ENCODE peak calls at places on chromosomes 1 and 21, in four cellular contexts. One of them, this sample, is unnamed. For H3K27me3, the result is how much of the 10 kb centered on the place peaks cover.

GRCh38 chr21:41717573-41718330 is 49.1 kb downstream of the RIPK4 start:
- DNase-seq in cardiac muscle cell: no peak
- DNase-seq in HCT116: no peak
- DNase-seq in K562: no peak
- DNase-seq in this sample: no peak

GRCh38 chr1:97783762-97784161 is 137.1 kb downstream of the DPYD start:
- DNase-seq in cardiac muscle cell: no peak
- DNase-seq in HCT116: no peak
- DNase-seq in K562: no peak
- DNase-seq in this sample: no peak

GRCh38 chr1:112518186-112518585 is 9.4 kb downstream of the WNT2B start:
- DNase-seq in K562: no peak
- DNase-seq in cardiac muscle cell: no peak
- DNase-seq in HCT116: no peak
- DNase-seq in this sample: no peak

GRCh38 chr1:48061162-48062136 is 64.3 kb upstream of the TRABD2B start:
- DNase-seq in cardiac muscle cell: peak
- DNase-seq in K562: peak
- DNase-seq in HCT116: peak
- DNase-seq in this sample: no peak

GRCh38 chr1:169250022-169250421 is 117.6 kb downstream of the NME7 start:
- DNase-seq in K562: no peak
- DNase-seq in HCT116: no peak
- DNase-seq in cardiac muscle cell: no peak
- DNase-seq in this sample: no peak

GRCh38 chr1:117466761-117467160 is 99.5 kb downstream of the MAN1A2 start:
- DNase-seq in cardiac muscle cell: no peak
- DNase-seq in HCT116: no peak
- DNase-seq in K562: no peak
- DNase-seq in this sample: no peak

GRCh38 chr1:182786223-182787001 is 3.2 kb upstream of the NPL start:
- DNase-seq in K562: peak
- DNase-seq in HCT116: peak
- DNase-seq in cardiac muscle cell: peak
- DNase-seq in this sample: no peak

GRCh38 chr1:94237291-94238226 is at the start of gene ARHGAP29:
- DNase-seq in cardiac muscle cell: peak
- DNase-seq in K562: peak
- DNase-seq in HCT116: peak
- DNase-seq in this sample: peak

GRCh38 chr1:7199077-7199779 is 414.0 kb downstream of the CAMTA1 start:
- DNase-seq in cardiac muscle cell: no peak
- DNase-seq in K562: no peak
- DNase-seq in HCT116: no peak
- DNase-seq in this sample: no peak

GRCh38 chr1:245155186-245156040 is 628 bp downstream of the KIF26B start:
- DNase-seq in HCT116: no peak
- DNase-seq in K562: peak
- DNase-seq in cardiac muscle cell: peak
- DNase-seq in this sample: no peak

GRCh38 chr1:74286414-74286813 is 51.2 kb downstream of the TNNI3K start:
- DNase-seq in cardiac muscle cell: no peak
- DNase-seq in HCT116: no peak
- DNase-seq in K562: no peak
- DNase-seq in this sample: no peak

GRCh38 chr21:31187499-31187898 is 149.2 kb upstream of the KRTAP19-8 start:
- DNase-seq in cardiac muscle cell: no peak
- DNase-seq in K562: no peak
- DNase-seq in HCT116: no peak
- DNase-seq in this sample: no peak

GRCh38 chr1:37238376-37239224 is 204.3 kb upstream of the GRIK3 start:
- DNase-seq in K562: no peak
- DNase-seq in cardiac muscle cell: no peak
- DNase-seq in HCT116: no peak
- DNase-seq in this sample: no peak

GRCh38 chr1:111989531-111990025 is at the start of gene KCND3:
- DNase-seq in cardiac muscle cell: peak
- DNase-seq in K562: peak
- DNase-seq in HCT116: no peak
- DNase-seq in this sample: no peak

GRCh38 chr21:16181024-16181423 is 451.2 kb downstream of the USP25 start:
- DNase-seq in HCT116: no peak
- DNase-seq in K562: no peak
- DNase-seq in cardiac muscle cell: no peak
- DNase-seq in this sample: no peak

GRCh38 chr1:8274396-8274795 is 43.5 kb upstream of the SLC45A1 start:
- DNase-seq in HCT116: no peak
- DNase-seq in K562: no peak
- DNase-seq in cardiac muscle cell: no peak
- DNase-seq in this sample: no peak

GRCh38 chr1:174075245-174075692 is 53.1 kb upstream of the RC3H1 start:
- DNase-seq in HCT116: no peak
- DNase-seq in K562: no peak
- DNase-seq in cardiac muscle cell: no peak
- DNase-seq in this sample: no peak

GRCh38 chr1:33429846-33430750 is 797 bp downstream of the PHC2 start:
- DNase-seq in K562: no peak
- DNase-seq in HCT116: no peak
- DNase-seq in cardiac muscle cell: peak
- DNase-seq in this sample: no peak

GRCh38 chr1:113930499-113931161 is 1.5 kb downstream of the HIPK1 start:
- DNase-seq in K562: peak
- DNase-seq in HCT116: no peak
- DNase-seq in cardiac muscle cell: peak
- DNase-seq in this sample: no peak

GRCh38 chr1:244012232-244012631 is 38.9 kb upstream of the ZBTB18 start:
- DNase-seq in K562: no peak
- DNase-seq in cardiac muscle cell: no peak
- DNase-seq in HCT116: no peak
- DNase-seq in this sample: no peak

GRCh38 chr1:229199261-229199850 is 71.6 kb upstream of the RAB4A start:
- DNase-seq in K562: no peak
- DNase-seq in HCT116: no peak
- DNase-seq in cardiac muscle cell: no peak
- DNase-seq in this sample: no peak

GRCh38 chr1:44805311-44806024 is 1.7 kb downstream of the DYNLT4 start:
- DNase-seq in K562: no peak
- DNase-seq in HCT116: no peak
- DNase-seq in cardiac muscle cell: no peak
- DNase-seq in this sample: no peak

GRCh38 chr1:16172964-16173446 is 17.1 kb upstream of the EPHA2 start:
- DNase-seq in HCT116: peak
- DNase-seq in cardiac muscle cell: no peak
- DNase-seq in K562: peak
- DNase-seq in this sample: no peak

GRCh38 chr1:215082532-215083407 is at the start of gene KCNK2:
- DNase-seq in HCT116: no peak
- DNase-seq in cardiac muscle cell: peak
- DNase-seq in K562: no peak
- DNase-seq in this sample: no peak

GRCh38 chr1:116167625-116168276 is 56.6 kb downstream of the MAB21L3 start:
- DNase-seq in cardiac muscle cell: peak
- DNase-seq in HCT116: no peak
- DNase-seq in K562: peak
- DNase-seq in this sample: no peak

GRCh38 chr1:117828206-117828605 is 101.2 kb downstream of the GDAP2 start:
- DNase-seq in HCT116: no peak
- DNase-seq in K562: no peak
- DNase-seq in cardiac muscle cell: peak
- DNase-seq in this sample: peak

GRCh38 chr21:34072145-34073031 is 990 bp upstream of the MRPS6 start:
- DNase-seq in cardiac muscle cell: no peak
- DNase-seq in HCT116: no peak
- DNase-seq in K562: no peak
- DNase-seq in this sample: no peak
- H3K27ac ChIP-seq in cardiac muscle cell: peak
- H3K27ac ChIP-seq in HCT116: peak
- H3K27ac ChIP-seq in K562: peak
- H3K27ac ChIP-seq in this sample: peak

DNA sequence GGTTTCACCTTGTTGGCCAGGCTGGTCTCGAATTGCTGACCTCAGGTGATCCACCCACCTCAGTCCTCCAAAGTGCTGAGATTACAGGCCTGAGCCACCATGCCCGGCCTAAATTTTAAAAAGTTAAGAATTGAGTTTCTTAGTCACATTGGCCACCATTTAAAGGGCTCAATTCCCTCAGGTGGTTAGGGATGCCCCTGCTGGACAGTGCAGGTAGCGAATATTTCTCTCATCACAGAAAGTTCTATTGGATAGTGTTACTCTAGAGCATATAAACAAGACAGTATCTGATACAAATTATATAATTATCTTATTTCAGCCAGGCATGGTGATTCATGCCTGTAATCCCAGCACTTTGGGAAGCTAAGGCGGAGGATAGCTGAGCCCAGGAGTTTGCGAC is 320.2 kb downstream of the ZP4 start:
- DNase-seq in cardiac muscle cell: no peak
- DNase-seq in HCT116: no peak
- DNase-seq in K562: no peak
- DNase-seq in this sample: no peak
- TF ChIP-seq CTCF in cardiac muscle cell: no peak
- TF ChIP-seq CTCF in HCT116: peak
- TF ChIP-seq CTCF in K562: peak
- TF ChIP-seq CTCF in this sample: no peak

GRCh38 chr1:233656032-233656620 is 42.2 kb downstream of the KCNK1 start:
- DNase-seq in HCT116: no peak
- DNase-seq in cardiac muscle cell: peak
- DNase-seq in K562: no peak
- DNase-seq in this sample: no peak
- H3K27me3 ChIP-seq in HCT116: under half
- H3K27me3 ChIP-seq in cardiac muscle cell: under half
- H3K27me3 ChIP-seq in K562: under half
- H3K27me3 ChIP-seq in this sample: under half

GRCh38 chr1:165189011-165189410 is 167.5 kb downstream of the LMX1A start:
- DNase-seq in K562: no peak
- DNase-seq in HCT116: no peak
- DNase-seq in cardiac muscle cell: no peak
- DNase-seq in this sample: no peak
- H3K27ac ChIP-seq in K562: no peak
- H3K27ac ChIP-seq in HCT116: no peak
- H3K27ac ChIP-seq in cardiac muscle cell: no peak
- H3K27ac ChIP-seq in this sample: no peak

DNA sequence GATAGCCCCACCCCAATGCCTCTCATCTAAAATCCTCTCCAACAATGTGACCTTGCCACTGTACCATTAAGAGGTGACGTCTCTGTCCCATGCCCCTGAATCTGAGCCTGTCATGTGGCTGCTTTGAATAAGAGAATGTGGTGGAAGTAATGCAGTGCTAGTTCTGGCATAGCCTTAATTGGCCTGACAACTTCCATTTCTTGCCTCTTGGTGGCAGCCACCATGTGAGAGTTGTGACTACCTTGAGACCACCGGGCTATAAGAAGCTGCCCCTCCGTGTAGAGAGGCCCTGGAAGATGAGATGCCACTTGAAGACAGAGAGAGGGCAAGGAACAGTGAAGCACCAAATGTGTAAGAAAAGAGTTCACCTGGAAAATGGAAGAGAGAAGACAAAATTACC is 95.4 kb downstream of the POFUT2 start:
- DNase-seq in K562: no peak
- DNase-seq in cardiac muscle cell: no peak
- DNase-seq in HCT116: no peak
- DNase-seq in this sample: no peak
- TF ChIP-seq CTCF in K562: peak
- TF ChIP-seq CTCF in cardiac muscle cell: no peak
- TF ChIP-seq CTCF in HCT116: peak
- TF ChIP-seq CTCF in this sample: no peak

DNA sequence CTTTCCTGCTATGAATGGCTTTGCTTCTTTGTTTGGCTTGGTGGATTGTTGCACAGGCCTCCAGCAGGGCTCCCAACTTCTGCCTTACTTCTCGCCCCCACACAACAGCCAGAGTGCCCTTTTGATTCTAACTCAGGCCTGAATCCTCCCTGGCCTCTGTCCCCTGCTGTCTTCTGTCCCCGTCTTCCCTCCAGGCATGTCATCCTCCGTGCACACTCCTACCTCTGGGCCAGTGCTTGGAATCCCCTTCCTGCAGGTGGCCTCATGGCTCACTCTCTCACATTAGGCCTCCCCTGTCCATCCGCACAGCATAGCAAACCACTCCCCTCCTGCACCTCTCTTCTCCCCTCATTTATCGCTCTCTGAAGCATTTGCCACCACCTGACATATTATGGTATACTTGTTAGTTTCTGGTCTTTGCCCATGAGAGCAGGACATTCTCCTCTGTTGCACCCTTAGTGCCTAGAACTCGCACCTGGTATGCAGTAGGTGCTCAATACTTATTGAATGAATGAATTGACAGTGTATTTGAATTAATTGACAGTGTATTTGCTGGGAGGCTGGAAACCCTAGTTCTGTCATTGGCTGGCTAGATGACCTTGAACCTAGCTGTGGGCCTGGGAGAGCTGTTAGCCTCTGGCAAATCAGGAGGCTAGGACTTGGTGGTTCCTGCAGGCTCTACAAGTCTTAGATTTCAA is 2.9 kb downstream of the ZDHHC18 start:
- DNase-seq in HCT116: no peak
- DNase-seq in K562: peak
- DNase-seq in cardiac muscle cell: no peak
- DNase-seq in this sample: no peak
- H3K27me3 ChIP-seq in HCT116: under half
- H3K27me3 ChIP-seq in K562: under half
- H3K27me3 ChIP-seq in cardiac muscle cell: under half
- H3K27me3 ChIP-seq in this sample: under half

GRCh38 chr1:239232921-239233320 is 153.4 kb upstream of the CHRM3 start:
- DNase-seq in cardiac muscle cell: no peak
- DNase-seq in K562: no peak
- DNase-seq in HCT116: no peak
- DNase-seq in this sample: no peak
- H3K27ac ChIP-seq in cardiac muscle cell: no peak
- H3K27ac ChIP-seq in K562: no peak
- H3K27ac ChIP-seq in HCT116: no peak
- H3K27ac ChIP-seq in this sample: no peak

GRCh38 chr1:41908288-41908895 is 10.3 kb downstream of the HIVEP3 start:
- DNase-seq in K562: no peak
- DNase-seq in cardiac muscle cell: no peak
- DNase-seq in HCT116: no peak
- DNase-seq in this sample: no peak
- TF ChIP-seq CTCF in K562: no peak
- TF ChIP-seq CTCF in cardiac muscle cell: no peak
- TF ChIP-seq CTCF in HCT116: no peak
- TF ChIP-seq CTCF in this sample: no peak

This sample was measured in thoracic aorta.